ENCODE peak calls at places on chromosomes 1 and 21, in ten cellular contexts. P is mammary epithelial cell, W is fibroblast of lung, O is adrenal gland, X is A549, Z is psoas muscle, R is tibial nerve, U is left ventricle myocardium inferior, V is dorsolateral prefrontal cortex, N is Karpas-422. F is an unnamed sample.
A peak's percentile ranks its signal among the peaks of the same experiment; 100 is the strongest.

GRCh38 chr21:36539434-36540150 is 59.7 kb upstream of the CLDN14 start:
- DNase-seq in R (no peak), Z (no peak), V (no peak), U (no peak), X (no peak), W (no peak), P (no peak), N (no peak), O (no peak), F (no peak)

GRCh38 chr1:226692067-226692792 is 46.9 kb downstream of the ITPKB start:
- DNase-seq in R (no peak), P (no peak), V (no peak), X (no peak), O (no peak), W (no peak), N (no peak), U (no peak), Z (no peak), F (no peak)

GRCh38 chr1:7953850-7954609 is 7.5 kb upstream of the PARK7 start:
- DNase-seq in O (peak; percentile 96), P (peak; percentile 23), W (peak; percentile 88), U (peak; percentile 98), Z (peak; percentile 97), X (peak; percentile 76), N (peak; percentile 96), V (peak; percentile 98), R (peak; percentile 92), F (no peak)

GRCh38 chr1:1240822-1241587 is 5.5 kb downstream of the C1QTNF12 start:
- DNase-seq in R (no peak), W (no peak), V (no peak), N (no peak), O (no peak), Z (no peak), P (no peak), X (no peak), U (no peak), F (no peak)

GRCh38 chr1:19639999-19640362 is 4.1 kb upstream of the NBL1 start:
- DNase-seq in Z (no peak), P (peak; percentile 67), X (peak; percentile 36), W (no peak), V (no peak), R (no peak), O (no peak), N (no peak), U (no peak), F (no peak)

GRCh38 chr1:3297756-3298155 is 156.7 kb upstream of the ARHGEF16 start:
- DNase-seq in P (no peak), V (no peak), U (no peak), O (no peak), Z (no peak), N (no peak), X (no peak), W (no peak), R (no peak), F (no peak)

GRCh38 chr1:32180186-32181060 is 948 bp downstream of the TXLNA start:
- DNase-seq in O (peak; percentile 73), X (peak; percentile 28), P (peak; percentile 31), Z (peak; percentile 73), N (peak; percentile 68), W (peak; percentile 50), U (peak; percentile 53), R (no peak), V (no peak), F (no peak)

GRCh38 chr1:1782399-1783221 is 4.3 kb upstream of the NADK start:
- DNase-seq in R (peak; percentile 55), X (peak; percentile 26), P (no peak), W (peak; percentile 52), Z (peak; percentile 72), V (no peak), N (peak; percentile 56), U (peak; percentile 70), O (peak; percentile 67), F (no peak)

GRCh38 chr1:92184632-92185031 is 33.1 kb upstream of the C1orf146 start:
- DNase-seq in W (peak; percentile 89), U (no peak), R (no peak), O (no peak), X (no peak), V (no peak), N (no peak), P (peak; percentile 85), Z (no peak), F (no peak)

GRCh38 chr1:50701706-50702317 is 258.3 kb downstream of the FAF1 start:
- DNase-seq in U (no peak), V (no peak), N (no peak), Z (no peak), O (no peak), W (no peak), X (no peak), R (no peak), P (no peak), F (no peak)

GRCh38 chr21:32240708-32241433 is 38.0 kb downstream of the MIS18A start:
- DNase-seq in P (no peak), U (no peak), W (no peak), X (no peak), N (no peak), R (no peak), V (no peak), O (no peak), Z (no peak), F (no peak)
- H3K4me3 ChIP-seq in P (no peak overlapping the region), U (no peak overlapping the region), W (peak overlapping the region; percentile 8), X (no peak overlapping the region), N (no peak overlapping the region), R (no peak overlapping the region), V (no peak overlapping the region), O (no peak overlapping the region), Z (no peak overlapping the region), F (no peak overlapping the region)

GRCh38 chr1:109621402-109622101 is 1.9 kb downstream of the AMPD2 start:
- DNase-seq in U (no peak), O (no peak), V (no peak), P (no peak), R (no peak), W (no peak), Z (no peak), N (no peak), X (no peak), F (no peak)

GRCh38 chr1:109623601-109624161 is 4.0 kb downstream of the AMPD2 start:
- DNase-seq in X (no peak), P (no peak), W (no peak), O (no peak), N (peak; percentile 76), Z (no peak), R (no peak), V (no peak), U (no peak), F (no peak)

GRCh38 chr1:109620890-109621289 is 1.3 kb downstream of the AMPD2 start:
- DNase-seq in W (peak; percentile 95), P (peak; percentile 80), U (peak; percentile 93), Z (peak; percentile 94), R (peak; percentile 88), N (peak; percentile 98), V (peak; percentile 93), X (peak; percentile 92), O (peak; percentile 91), F (peak; percentile 95)

GRCh38 chr1:109622895-109623294 is 3.3 kb downstream of the AMPD2 start:
- DNase-seq in N (no peak), R (no peak), X (no peak), O (no peak), U (no peak), Z (no peak), P (no peak), V (no peak), W (no peak), F (no peak)

GRCh38 chr1:109622103-109622892 is 2.7 kb downstream of the AMPD2 start:
- DNase-seq in O (no peak), R (no peak), P (no peak), X (no peak), W (no peak), V (no peak), U (no peak), N (no peak), Z (no peak), F (no peak)
- H3K4me3 ChIP-seq in O (peak overlapping the region; percentile 71), R (no peak overlapping the region), P (no peak overlapping the region), X (no peak overlapping the region), W (peak overlapping the region; percentile 87), V (peak overlapping the region; percentile 71), U (no peak overlapping the region), N (peak overlapping the region; percentile 92), Z (no peak overlapping the region), F (peak overlapping the region; percentile 95)

GRCh38 chr1:65946376-65946775 is 153.7 kb downstream of the PDE4B start:
- DNase-seq in X (no peak), P (no peak), N (no peak), O (no peak), U (no peak), Z (no peak), W (no peak), R (no peak), V (no peak), F (no peak)
- H3K4me3 ChIP-seq in X (no peak overlapping the region), P (no peak overlapping the region), N (no peak overlapping the region), O (no peak overlapping the region), U (no peak overlapping the region), Z (no peak overlapping the region), W (no peak overlapping the region), R (no peak overlapping the region), V (no peak overlapping the region), F (no peak overlapping the region)

GRCh38 chr1:94803106-94803505 is 17.1 kb upstream of the SLC44A3 start:
- DNase-seq in W (no peak), X (no peak), U (no peak), P (no peak), R (no peak), Z (no peak), V (no peak), O (no peak), N (no peak), F (no peak)

GRCh38 chr1:94799201-94799600 is 21.0 kb upstream of the SLC44A3 start:
- DNase-seq in N (no peak), U (no peak), O (no peak), P (peak; percentile 64), R (no peak), W (peak; percentile 54), V (no peak), Z (no peak), X (no peak), F (no peak)

GRCh38 chr1:94804442-94804837 is 15.7 kb upstream of the SLC44A3 start:
- DNase-seq in V (no peak), U (no peak), Z (no peak), O (no peak), N (no peak), W (no peak), X (no peak), R (no peak), P (no peak), F (no peak)

GRCh38 chr1:94803517-94804441 is 16.4 kb upstream of the SLC44A3 start:
- DNase-seq in U (no peak), R (peak; percentile 30), X (no peak), V (peak; percentile 61), Z (no peak), N (no peak), W (peak; percentile 32), P (peak; percentile 34), O (peak; percentile 48), F (no peak)

DNA sequence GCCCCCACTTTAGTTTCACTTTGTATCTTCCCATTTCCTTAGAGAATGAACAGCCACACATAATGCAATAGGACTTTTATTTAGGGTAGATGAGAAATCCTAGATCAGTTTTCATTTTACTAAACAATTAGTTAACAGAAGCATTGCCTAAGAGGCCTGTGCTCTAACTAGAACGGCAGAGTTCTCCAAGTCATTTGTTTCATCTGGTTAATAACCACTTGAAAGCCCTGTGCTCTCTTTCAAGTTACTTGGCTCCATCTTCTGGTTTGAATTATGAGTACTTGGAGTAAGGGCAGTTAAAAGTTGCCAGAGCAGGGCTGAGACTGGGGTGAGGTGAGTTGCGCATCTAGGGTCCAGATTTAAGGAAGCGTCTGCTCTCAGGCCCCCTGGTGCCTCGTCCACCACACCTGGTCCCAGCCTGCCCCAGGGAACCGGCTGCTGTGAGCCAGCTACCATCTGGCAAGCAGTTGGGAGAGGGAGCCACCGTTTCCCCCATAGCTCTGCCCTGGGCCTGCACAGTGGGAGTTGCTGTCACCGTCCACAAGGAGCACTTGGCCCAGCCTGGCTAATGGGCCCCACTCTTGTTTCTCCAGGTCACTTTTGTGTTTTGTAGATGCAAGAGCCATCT is 18.1 kb upstream of the SLC44A3 start:
- DNase-seq in N (peak; percentile 66), W (peak; percentile 85), U (no peak), V (no peak), R (no peak), Z (peak; percentile 32), O (no peak), P (peak; percentile 79), X (peak; percentile 44), F (peak; percentile 73)
- H3K4me3 ChIP-seq in N (no peak overlapping the region), W (peak overlapping the region; percentile 42), U (peak overlapping the region; percentile 52), V (peak overlapping the region; percentile 41), R (peak overlapping the region; percentile 13), Z (peak overlapping the region; percentile 41), O (peak overlapping the region; percentile 31), P (peak overlapping the region; percentile 6), X (peak overlapping the region; percentile 39), F (no peak overlapping the region)